ENCODE peak calls at places on chromosomes 13 and 19, in four cellular contexts. Z, E, K and D are unnamed samples.
A peak's percentile ranks its signal among the peaks of the same experiment; 100 is the strongest.

GRCh38 chr13:44385847-44386246 is 12.2 kb downstream of the SERP2 start:
- DNase-seq in Z (no peak), E (no peak), K (no peak), D (no peak)

GRCh38 chr13:35630551-35631275 is 154.2 kb upstream of the MAB21L1 start:
- DNase-seq in Z (peak; percentile 75), E (no peak), K (no peak), D (no peak)

GRCh38 chr13:107534548-107534947 is 680.8 kb downstream of the LIG4 start:
- DNase-seq in Z (no peak), E (no peak), K (no peak), D (no peak)

GRCh38 chr13:110070511-110071120 is 236.3 kb downstream of the COL4A1 start:
- DNase-seq in Z (peak; percentile 29), E (no peak), K (no peak), D (no peak)

GRCh38 chr19:2273356-2274184 is 8.4 kb downstream of the PEAK3 start:
- DNase-seq in Z (peak; percentile 55), E (peak; percentile 45), K (no peak), D (peak; percentile 68)

GRCh38 chr13:49132479-49133002 is 87.6 kb upstream of the MLNR start:
- DNase-seq in Z (no peak), E (no peak), K (no peak), D (no peak)

GRCh38 chr13:91014696-91015095 is 332.8 kb upstream of the MIR17HG start:
- DNase-seq in Z (no peak), E (no peak), K (no peak), D (no peak)

GRCh38 chr13:34911159-34911558 is 30.9 kb upstream of the NBEA start:
- DNase-seq in Z (no peak), E (no peak), K (no peak), D (no peak)

GRCh38 chr13:20159646-20160345 is 1.1 kb downstream of the GJA3 start:
- DNase-seq in Z (no peak), E (no peak), K (no peak), D (no peak)

GRCh38 chr19:11069451-11070009 is 19.7 kb upstream of the LDLR start:
- DNase-seq in Z (no peak), E (no peak), K (no peak), D (no peak)

GRCh38 chr13:30113983-30114491 is 193.3 kb downstream of the KATNAL1 start:
- DNase-seq in Z (peak; percentile 19), E (no peak), K (no peak), D (no peak)

GRCh38 chr19:19096641-19097627 is 33.1 kb downstream of the SLC25A42 start:
- DNase-seq in Z (no peak), E (no peak), K (no peak), D (no peak)

GRCh38 chr19:13833330-13834265 is 38.4 kb downstream of the ZSWIM4 start:
- DNase-seq in Z (peak; percentile 82), E (peak; percentile 93), K (peak; percentile 83), D (peak; percentile 57)

GRCh38 chr19:13832096-13832495 is 36.9 kb downstream of the ZSWIM4 start:
- DNase-seq in Z (no peak), E (no peak), K (no peak), D (no peak)

GRCh38 chr19:13831560-13832056 is 36.4 kb downstream of the ZSWIM4 start:
- DNase-seq in Z (no peak), E (no peak), K (no peak), D (no peak)

GRCh38 chr19:13835791-13836723 is 40.8 kb downstream of the ZSWIM4 start:
- DNase-seq in Z (no peak), E (no peak), K (no peak), D (no peak)

DNA sequence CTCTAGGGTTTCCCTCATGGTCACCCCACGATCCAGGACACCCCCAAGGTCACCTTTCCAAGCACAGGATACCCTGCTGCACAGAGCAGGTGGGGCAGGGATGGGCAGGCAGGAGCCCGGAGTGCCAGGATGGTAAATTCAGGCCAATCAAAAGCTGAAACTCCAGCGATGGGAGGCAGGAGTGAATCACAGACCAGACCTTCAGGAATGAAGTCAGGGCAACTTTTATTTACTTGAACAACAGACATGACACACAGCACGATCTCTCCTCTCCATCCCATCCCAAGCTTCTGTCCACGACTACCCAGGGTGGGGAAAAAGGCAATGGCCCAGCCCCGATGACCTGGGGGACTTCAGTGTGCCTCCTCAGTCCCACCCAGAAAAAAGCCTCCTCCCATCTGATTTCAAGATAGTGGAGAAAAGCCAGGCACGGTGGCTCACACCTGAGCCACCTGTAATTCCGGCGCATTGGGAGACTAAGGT is 39.1 kb downstream of the ZSWIM4 start:
- DNase-seq in Z (no peak), E (no peak), K (no peak), D (no peak)
- H3K4me3 ChIP-seq in Z (no peak overlapping the region), E (no peak overlapping the region), K (no peak overlapping the region), D (no peak overlapping the region)

GRCh38 chr19:52494518-52494917 is 33.0 kb upstream of the ZNF808 start:
- DNase-seq in Z (no peak), E (no peak), K (no peak), D (no peak)

GRCh38 chr19:52492991-52493470 is 34.4 kb upstream of the ZNF808 start:
- DNase-seq in Z (no peak), E (no peak), K (no peak), D (no peak)

DNA sequence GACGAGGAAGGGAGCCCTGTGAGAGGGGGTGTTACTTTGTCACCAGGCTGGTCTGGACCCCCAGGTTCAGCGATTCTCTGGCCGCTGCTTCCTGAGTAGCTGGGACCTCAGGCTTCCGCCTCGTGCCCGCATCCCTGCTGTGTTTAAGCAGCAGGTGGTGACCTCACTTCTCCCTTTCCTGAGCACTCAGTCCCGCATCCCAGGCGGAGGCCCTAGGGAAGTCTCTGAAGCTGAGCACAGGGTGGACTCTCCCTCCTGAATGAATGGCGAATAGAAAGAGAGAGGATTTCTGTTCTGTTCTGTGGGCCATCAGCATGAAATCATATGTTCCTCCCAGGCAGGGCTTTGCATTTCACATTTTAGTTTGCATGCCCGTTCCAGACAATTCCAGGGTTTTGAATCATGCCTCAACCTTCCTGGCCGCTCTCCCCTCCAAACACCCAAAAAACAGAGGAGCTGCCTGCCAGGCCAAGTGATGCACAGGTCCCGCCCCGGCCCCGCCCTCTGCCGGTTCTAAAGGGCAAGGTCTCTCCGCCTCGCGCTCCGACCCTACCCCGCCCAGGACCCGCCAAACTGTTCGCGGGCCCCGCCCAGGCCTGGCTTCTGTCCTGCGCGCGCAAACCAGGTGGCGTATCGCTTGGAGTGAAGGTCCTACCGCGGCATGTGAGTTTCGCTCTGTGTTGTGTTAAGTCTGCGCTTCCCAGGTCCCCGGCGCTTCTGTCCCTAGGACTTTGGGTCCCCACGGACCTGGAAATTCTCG is 35.1 kb upstream of the ZNF808 start:
- DNase-seq in Z (no peak), E (no peak), K (no peak), D (no peak)
- TF ChIP-seq CTCF in Z (no peak), E (no peak), K (no peak), D (no peak)

GRCh38 chr19:12984683-12985048 is 10.6 kb upstream of the NFIX start:
- DNase-seq in Z (no peak), E (no peak), K (no peak), D (no peak)

GRCh38 chr19:12983561-12984142 is 11.6 kb upstream of the NFIX start:
- DNase-seq in Z (peak; percentile 71), E (peak; percentile 67), K (no peak), D (no peak)

GRCh38 chr19:12982648-12983047 is 12.6 kb upstream of the NFIX start:
- DNase-seq in Z (no peak), E (no peak), K (no peak), D (no peak)

GRCh38 chr19:12984143-12984627 is 11.1 kb upstream of the NFIX start:
- DNase-seq in Z (peak; percentile 42), E (no peak), K (no peak), D (no peak)

GRCh38 chr19:12983091-12983490 is 12.2 kb upstream of the NFIX start:
- DNase-seq in Z (no peak), E (no peak), K (no peak), D (no peak)
- H3K4me3 ChIP-seq in Z (peak overlapping the region; percentile 53), E (peak overlapping the region; percentile 19), K (peak overlapping the region; percentile 36), D (no peak overlapping the region)

GRCh38 chr19:6023085-6023682 is 45.2 kb upstream of the RANBP3 start:
- DNase-seq in Z (peak; percentile 54), E (no peak), K (no peak), D (no peak)

GRCh38 chr19:6023936-6024335 is 46.0 kb upstream of the RANBP3 start:
- DNase-seq in Z (no peak), E (no peak), K (no peak), D (no peak)

GRCh38 chr19:6021878-6022569 is 44.1 kb upstream of the RANBP3 start:
- DNase-seq in Z (peak; percentile 75), E (peak; percentile 69), K (no peak), D (peak; percentile 27)

GRCh38 chr19:6020972-6021805 is 43.2 kb upstream of the RANBP3 start:
- DNase-seq in Z (no peak), E (no peak), K (no peak), D (no peak)

DNA sequence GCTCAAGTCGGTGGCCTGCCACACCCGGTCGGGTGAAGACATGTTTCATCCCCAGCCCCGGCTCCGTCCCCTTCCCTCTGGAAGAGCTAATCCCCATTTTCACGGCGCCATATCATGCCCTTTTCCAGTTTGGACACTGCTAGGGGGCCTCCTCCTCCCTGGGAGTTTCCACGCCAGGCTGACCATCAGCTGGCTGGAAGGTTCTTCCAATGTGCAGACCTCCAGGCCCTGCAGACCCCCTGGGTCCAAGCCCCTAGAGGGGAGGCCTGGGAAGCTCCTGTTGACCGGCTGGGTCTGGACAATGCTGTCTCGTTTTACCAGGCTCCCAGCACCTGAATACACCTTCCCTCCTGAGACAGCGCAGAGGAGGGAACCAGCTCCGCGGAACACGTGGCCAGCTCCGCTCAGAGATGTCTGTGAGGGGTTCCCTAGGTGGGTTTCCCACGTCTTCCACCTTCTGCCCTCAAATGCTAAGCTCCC is 44.7 kb upstream of the RANBP3 start:
- DNase-seq in Z (no peak), E (no peak), K (no peak), D (no peak)
- TF ChIP-seq CTCF in Z (no peak), E (no peak), K (no peak), D (no peak)

GRCh38 chr19:55483681-55484361 is 1.2 kb upstream of the NAT14 start:
- DNase-seq in Z (no peak), E (no peak), K (no peak), D (no peak)
- H3K4me3 ChIP-seq in Z (no peak overlapping the region), E (no peak overlapping the region), K (no peak overlapping the region), D (no peak overlapping the region)

DNA sequence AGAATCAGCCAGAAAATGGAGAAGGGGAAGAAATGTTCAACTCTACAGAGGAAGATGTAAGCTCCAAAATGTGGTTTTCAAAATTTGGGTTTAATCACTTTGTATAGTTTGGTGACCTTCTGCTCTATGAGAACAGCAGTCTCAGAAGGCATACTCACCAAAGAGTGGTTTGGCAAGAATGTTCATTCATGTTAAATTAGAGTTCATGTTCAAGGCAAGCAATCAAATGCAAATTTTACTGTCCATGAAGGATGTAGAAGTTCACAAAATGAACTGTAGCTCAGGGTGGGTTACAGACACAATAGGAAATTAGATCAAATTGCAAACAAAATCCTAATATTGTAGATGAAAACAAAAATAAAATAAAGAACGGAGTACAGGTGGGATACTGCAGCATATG is 606.7 kb upstream of the PCDH20 start:
- DNase-seq in Z (no peak), E (no peak), K (no peak), D (no peak)
- TF ChIP-seq CTCF in Z (no peak), E (no peak), K (no peak), D (no peak)

GRCh38 chr19:28505134-28505533 is 707.8 kb downstream of the UQCRFS1 start:
- DNase-seq in Z (no peak), E (no peak), K (no peak), D (no peak)
- H3K4me3 ChIP-seq in Z (no peak overlapping the region), E (no peak overlapping the region), K (no peak overlapping the region), D (no peak overlapping the region)

GRCh38 chr13:47959468-47960088 is 41.5 kb downstream of the SUCLA2 start:
- DNase-seq in Z (no peak), E (no peak), K (no peak), D (no peak)

GRCh38 chr13:47962237-47962636 is 38.8 kb downstream of the SUCLA2 start:
- DNase-seq in Z (no peak), E (no peak), K (no peak), D (no peak)

GRCh38 chr13:47964863-47965262 is 36.2 kb downstream of the SUCLA2 start:
- DNase-seq in Z (no peak), E (no peak), K (no peak), D (no peak)
- TF ChIP-seq CTCF in Z (peak; percentile 18), E (no peak), K (no peak), D (no peak)